ENCODE peak calls at places on chromosomes 6 and 20, in six cellular contexts. One of them, this sample, is unnamed.

GRCh38 chr6:19830171-19830570 is 7.0 kb upstream of the ID4 start:
- DNase-seq in GM12878: no peak
- DNase-seq in H1: no peak
- DNase-seq in HepG2: peak
- DNase-seq in K562: no peak
- DNase-seq in GM12891: no peak
- DNase-seq in this sample: no peak

GRCh38 chr20:3663031-3663701 is at the start of gene GFRA4:
- DNase-seq in K562: no peak
- DNase-seq in GM12891: no peak
- DNase-seq in GM12878: no peak
- DNase-seq in HepG2: no peak
- DNase-seq in H1: no peak
- DNase-seq in this sample: no peak

GRCh38 chr6:77447254-77447653 is 16.0 kb downstream of the HTR1B start:
- DNase-seq in HepG2: no peak
- DNase-seq in GM12891: no peak
- DNase-seq in GM12878: no peak
- DNase-seq in K562: no peak
- DNase-seq in H1: no peak
- DNase-seq in this sample: no peak

GRCh38 chr20:17967595-17968365 is 814 bp downstream of the SNX5 start:
- DNase-seq in H1: no peak
- DNase-seq in HepG2: no peak
- DNase-seq in K562: no peak
- DNase-seq in GM12878: no peak
- DNase-seq in GM12891: no peak
- DNase-seq in this sample: peak

GRCh38 chr20:4320284-4320683 is 304.9 kb upstream of the RNF24 start:
- DNase-seq in K562: no peak
- DNase-seq in HepG2: no peak
- DNase-seq in GM12891: no peak
- DNase-seq in H1: no peak
- DNase-seq in GM12878: no peak
- DNase-seq in this sample: no peak

GRCh38 chr20:56215115-56215514 is 33.4 kb upstream of the MC3R start:
- DNase-seq in GM12891: no peak
- DNase-seq in GM12878: no peak
- DNase-seq in H1: no peak
- DNase-seq in HepG2: no peak
- DNase-seq in K562: no peak
- DNase-seq in this sample: no peak

GRCh38 chr6:20534295-20534897 is at the start of gene CDKAL1:
- DNase-seq in GM12878: peak
- DNase-seq in HepG2: peak
- DNase-seq in K562: peak
- DNase-seq in H1: peak
- DNase-seq in GM12891: peak
- DNase-seq in this sample: peak

GRCh38 chr6:139979021-139979721 is 604.7 kb upstream of the CITED2 start:
- DNase-seq in HepG2: no peak
- DNase-seq in GM12878: no peak
- DNase-seq in GM12891: no peak
- DNase-seq in H1: no peak
- DNase-seq in K562: no peak
- DNase-seq in this sample: no peak

GRCh38 chr6:78771619-78772018 is 95.7 kb upstream of the IRAK1BP1 start:
- DNase-seq in K562: no peak
- DNase-seq in GM12878: no peak
- DNase-seq in GM12891: no peak
- DNase-seq in H1: no peak
- DNase-seq in HepG2: no peak
- DNase-seq in this sample: no peak

GRCh38 chr6:133241901-133242760 is 974 bp downstream of the EYA4 start:
- DNase-seq in GM12891: no peak
- DNase-seq in K562: no peak
- DNase-seq in GM12878: no peak
- DNase-seq in H1: no peak
- DNase-seq in HepG2: no peak
- DNase-seq in this sample: peak

GRCh38 chr6:107977283-107977682 is 19.3 kb upstream of the SEC63 start:
- DNase-seq in GM12878: no peak
- DNase-seq in H1: no peak
- DNase-seq in GM12891: no peak
- DNase-seq in K562: peak
- DNase-seq in HepG2: no peak
- DNase-seq in this sample: no peak

GRCh38 chr20:44888226-44889103 is 3.0 kb downstream of the YWHAB start:
- DNase-seq in K562: no peak
- DNase-seq in H1: no peak
- DNase-seq in GM12878: no peak
- DNase-seq in HepG2: peak
- DNase-seq in GM12891: no peak
- DNase-seq in this sample: no peak

GRCh38 chr20:58837717-58838116 is 13.0 kb downstream of the GNAS-AS1 start:
- DNase-seq in GM12891: no peak
- DNase-seq in HepG2: no peak
- DNase-seq in K562: no peak
- DNase-seq in H1: no peak
- DNase-seq in GM12878: no peak
- DNase-seq in this sample: no peak

GRCh38 chr20:58175425-58175824 is 53.0 kb downstream of the ANKRD60 start:
- DNase-seq in GM12878: no peak
- DNase-seq in HepG2: no peak
- DNase-seq in K562: no peak
- DNase-seq in H1: no peak
- DNase-seq in GM12891: no peak
- DNase-seq in this sample: no peak

GRCh38 chr6:105794870-105795269 is 291.3 kb upstream of the PRDM1 start:
- DNase-seq in GM12891: no peak
- DNase-seq in HepG2: no peak
- DNase-seq in K562: no peak
- DNase-seq in H1: no peak
- DNase-seq in GM12878: no peak
- DNase-seq in this sample: no peak

GRCh38 chr6:163165922-163166321 is 248.6 kb upstream of the QKI start:
- DNase-seq in K562: no peak
- DNase-seq in HepG2: no peak
- DNase-seq in GM12891: no peak
- DNase-seq in H1: no peak
- DNase-seq in GM12878: no peak
- DNase-seq in this sample: no peak

GRCh38 chr6:11810039-11810541 is 31.5 kb upstream of the ADTRP start:
- DNase-seq in HepG2: no peak
- DNase-seq in H1: no peak
- DNase-seq in GM12878: no peak
- DNase-seq in GM12891: no peak
- DNase-seq in K562: peak
- DNase-seq in this sample: no peak

GRCh38 chr6:134589512-134589911 is 271.6 kb upstream of the SGK1 start:
- DNase-seq in GM12891: no peak
- DNase-seq in K562: no peak
- DNase-seq in GM12878: no peak
- DNase-seq in HepG2: no peak
- DNase-seq in H1: peak
- DNase-seq in this sample: no peak

GRCh38 chr6:145561095-145561820 is 174.1 kb downstream of the EPM2A start:
- DNase-seq in H1: no peak
- DNase-seq in GM12878: no peak
- DNase-seq in HepG2: no peak
- DNase-seq in K562: no peak
- DNase-seq in GM12891: no peak
- DNase-seq in this sample: no peak

GRCh38 chr20:25338112-25339023 is 52.3 kb downstream of the ABHD12 start:
- DNase-seq in H1: no peak
- DNase-seq in GM12878: no peak
- DNase-seq in GM12891: no peak
- DNase-seq in HepG2: peak
- DNase-seq in K562: no peak
- DNase-seq in this sample: no peak

GRCh38 chr6:114000066-114000465 is 29.1 kb upstream of the HDAC2 start:
- DNase-seq in GM12891: no peak
- DNase-seq in H1: no peak
- DNase-seq in K562: no peak
- DNase-seq in HepG2: no peak
- DNase-seq in GM12878: no peak
- DNase-seq in this sample: no peak

GRCh38 chr20:32336918-32337347 is 21.2 kb upstream of the ASXL1 start:
- DNase-seq in HepG2: peak
- DNase-seq in H1: no peak
- DNase-seq in GM12878: no peak
- DNase-seq in K562: peak
- DNase-seq in GM12891: no peak
- DNase-seq in this sample: no peak

GRCh38 chr6:22113046-22113766 is 183.6 kb downstream of the PRL start:
- DNase-seq in K562: no peak
- DNase-seq in H1: no peak
- DNase-seq in HepG2: no peak
- DNase-seq in GM12891: no peak
- DNase-seq in GM12878: no peak
- DNase-seq in this sample: no peak

GRCh38 chr6:79544939-79545450 is 7.8 kb upstream of the LCA5 start:
- DNase-seq in GM12891: peak
- DNase-seq in K562: peak
- DNase-seq in GM12878: peak
- DNase-seq in H1: peak
- DNase-seq in HepG2: peak
- DNase-seq in this sample: peak

GRCh38 chr6:166308769-166309589 is 787 bp upstream of the PRR18 start:
- DNase-seq in HepG2: peak
- DNase-seq in H1: no peak
- DNase-seq in K562: no peak
- DNase-seq in GM12891: no peak
- DNase-seq in GM12878: no peak
- DNase-seq in this sample: no peak

GRCh38 chr6:32369678-32370077 is 2.0 kb downstream of the TSBP1 start:
- DNase-seq in GM12891: no peak
- DNase-seq in GM12878: no peak
- DNase-seq in HepG2: no peak
- DNase-seq in K562: no peak
- DNase-seq in H1: no peak
- DNase-seq in this sample: no peak

GRCh38 chr20:33232486-33233072 is 3.2 kb upstream of the BPIFA1 start:
- DNase-seq in H1: no peak
- DNase-seq in GM12878: no peak
- DNase-seq in K562: no peak
- DNase-seq in GM12891: no peak
- DNase-seq in HepG2: no peak
- DNase-seq in this sample: no peak

GRCh38 chr6:43924222-43924702 is 154.3 kb downstream of the VEGFA start:
- DNase-seq in HepG2: no peak
- DNase-seq in GM12891: no peak
- DNase-seq in K562: no peak
- DNase-seq in H1: no peak
- DNase-seq in GM12878: peak
- DNase-seq in this sample: no peak

GRCh38 chr6:21371676-21372161 is 221.8 kb upstream of the SOX4 start:
- DNase-seq in GM12878: no peak
- DNase-seq in K562: no peak
- DNase-seq in H1: no peak
- DNase-seq in GM12891: no peak
- DNase-seq in HepG2: peak
- DNase-seq in this sample: no peak

GRCh38 chr6:109260126-109260525 is 122.1 kb downstream of the CD164 start:
- DNase-seq in GM12878: no peak
- DNase-seq in GM12891: no peak
- DNase-seq in HepG2: no peak
- DNase-seq in H1: no peak
- DNase-seq in K562: no peak
- DNase-seq in this sample: no peak
- TF ChIP-seq TAF1 in GM12878: no peak
- TF ChIP-seq TAF1 in GM12891: no peak
- TF ChIP-seq TAF1 in HepG2: no peak
- TF ChIP-seq TAF1 in H1: no peak
- TF ChIP-seq TAF1 in K562: no peak
- TF ChIP-seq TAF1 in this sample: no peak

GRCh38 chr6:28399370-28400121 is at the start of gene ZSCAN12:
- DNase-seq in GM12891: peak
- DNase-seq in H1: peak
- DNase-seq in HepG2: peak
- DNase-seq in K562: peak
- DNase-seq in GM12878: peak
- DNase-seq in this sample: peak
- TF ChIP-seq POLR2A in GM12891: peak
- TF ChIP-seq POLR2A in H1: peak
- TF ChIP-seq POLR2A in HepG2: peak
- TF ChIP-seq POLR2A in K562: peak
- TF ChIP-seq POLR2A in GM12878: peak
- TF ChIP-seq POLR2A in this sample: peak

DNA sequence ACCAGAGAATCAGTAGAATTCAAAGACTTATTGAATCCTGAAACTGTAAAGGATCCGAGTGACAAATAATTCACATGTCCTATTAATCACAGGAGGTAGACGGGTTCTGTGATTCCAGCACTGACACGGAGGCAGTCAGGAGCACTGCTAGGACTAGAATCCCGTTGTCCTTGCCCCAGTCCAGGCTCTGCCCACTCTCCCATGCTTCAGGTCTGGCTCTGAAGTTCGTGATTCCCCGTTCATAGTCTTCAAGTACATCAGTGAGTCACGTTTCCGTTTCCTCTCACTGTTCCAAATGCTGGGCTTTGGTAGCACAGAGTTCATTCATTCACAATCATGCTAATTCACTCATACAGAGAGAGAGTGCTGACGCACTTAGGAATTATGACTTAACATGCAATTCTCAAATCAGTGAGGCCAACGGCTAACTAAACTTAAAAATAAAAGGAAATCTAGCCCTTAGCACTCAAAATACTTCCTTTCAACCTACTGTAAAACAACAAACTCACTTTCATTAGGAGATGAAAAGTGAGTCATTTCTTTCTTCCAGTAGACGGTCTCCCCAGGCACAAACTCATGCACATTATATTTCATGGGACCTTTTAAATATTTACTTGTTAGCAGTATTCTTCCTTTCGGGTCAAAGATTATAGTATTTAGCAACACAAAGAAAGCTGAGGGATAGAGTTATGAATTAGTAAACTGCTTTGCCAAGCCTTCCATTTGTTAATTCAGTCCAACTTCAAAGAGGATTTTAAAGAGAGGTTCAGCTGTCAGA is 94.0 kb upstream of the NHSL1 start:
- DNase-seq in K562: no peak
- DNase-seq in H1: no peak
- DNase-seq in GM12878: peak
- DNase-seq in HepG2: peak
- DNase-seq in GM12891: peak
- DNase-seq in this sample: no peak
- TF ChIP-seq POLR2AphosphoS5 in K562: no peak
- TF ChIP-seq POLR2AphosphoS5 in H1: no peak
- TF ChIP-seq POLR2AphosphoS5 in GM12878: peak
- TF ChIP-seq POLR2AphosphoS5 in HepG2: peak
- TF ChIP-seq POLR2AphosphoS5 in GM12891: peak
- TF ChIP-seq POLR2AphosphoS5 in this sample: no peak

DNA sequence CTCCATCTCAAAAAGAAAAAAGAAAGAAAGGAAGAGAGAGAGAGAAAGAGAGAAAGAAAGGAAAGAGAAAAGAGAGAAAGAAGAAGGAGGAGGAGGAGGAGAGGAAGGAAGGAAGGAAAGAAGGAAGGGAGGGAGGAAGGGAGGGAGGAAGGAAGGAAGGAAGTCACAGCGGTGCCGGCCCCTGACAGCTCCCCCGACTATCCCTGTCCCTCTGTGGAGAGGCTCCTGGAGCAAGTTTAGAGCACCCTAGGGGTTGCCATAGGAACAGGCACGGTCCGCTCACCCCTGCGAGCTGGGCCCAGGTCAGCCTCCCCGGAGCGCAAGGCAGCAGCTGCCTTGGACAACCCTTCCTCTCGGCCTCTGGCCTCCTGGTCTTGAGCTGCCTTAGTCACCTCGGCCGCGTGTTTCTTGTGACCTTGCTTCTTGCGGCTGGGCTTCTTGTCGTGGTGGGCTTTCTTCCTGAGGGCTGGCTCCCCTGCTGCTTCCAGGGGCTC is 6.8 kb downstream of the BNIP5 start:
- DNase-seq in GM12878: no peak
- DNase-seq in GM12891: no peak
- DNase-seq in K562: peak
- DNase-seq in H1: no peak
- DNase-seq in HepG2: no peak
- DNase-seq in this sample: no peak
- TF ChIP-seq TAF1 in GM12878: no peak
- TF ChIP-seq TAF1 in GM12891: no peak
- TF ChIP-seq TAF1 in K562: no peak
- TF ChIP-seq TAF1 in H1: no peak
- TF ChIP-seq TAF1 in HepG2: no peak
- TF ChIP-seq TAF1 in this sample: no peak